ENCODE peak calls at places on chromosomes 4 and X, in eight cellular contexts. H is GM23248, R is BJ, Y is neuronal stem cell, M is epithelial cell of proximal tubule, X is psoas muscle, J is spleen, S is AG09309. Q is an unnamed sample.

GRCh38 chr4:61555789-61556188 is 355.7 kb downstream of the ADGRL3 start:
- DNase-seq in R (no peak), H (no peak), X (no peak), Y (no peak), J (no peak), M (no peak), S (no peak), Q (peak; percentile 90)

GRCh38 chrX:30039768-30040167 is 175.6 kb upstream of the MAGEB2 start:
- DNase-seq in R (peak; percentile 22), S (no peak), M (no peak), J (no peak), H (no peak), X (no peak), Y (no peak), Q (peak; percentile 7)

GRCh38 chr4:184416913-184417734 is 57.2 kb downstream of the IRF2 start:
- DNase-seq in R (no peak), X (no peak), S (no peak), M (no peak), Y (no peak), J (no peak), H (peak; percentile 49), Q (peak; percentile 28)

GRCh38 chr4:25938251-25939186 is 24.5 kb downstream of the SMIM20 start:
- DNase-seq in S (peak; percentile 52), R (no peak), X (peak; percentile 71), J (no peak), H (peak; percentile 94), Y (no peak), M (peak; percentile 35), Q (peak; percentile 65)

GRCh38 chr4:174260099-174260498 is 23.4 kb downstream of the FBXO8 start:
- DNase-seq in H (peak; percentile 75), R (peak; percentile 20), J (no peak), X (no peak), Y (no peak), M (peak; percentile 73), S (peak; percentile 39), Q (no peak)

GRCh38 chr4:71713611-71714203 is 70.2 kb downstream of the GC start:
- DNase-seq in S (peak; percentile 46), H (peak; percentile 84), R (no peak), M (peak; percentile 15), J (no peak), X (no peak), Y (no peak), Q (peak; percentile 83)

GRCh38 chrX:136752796-136753195 is 27.9 kb downstream of the ARHGEF6 start:
- DNase-seq in Y (no peak), J (no peak), R (no peak), X (peak; percentile 21), H (peak; percentile 69), S (no peak), M (peak; percentile 26), Q (no peak)

GRCh38 chrX:68710870-68711576 is 63.6 kb downstream of the STARD8 start:
- DNase-seq in X (peak; percentile 28), S (peak; percentile 18), R (no peak), M (no peak), Y (no peak), J (peak; percentile 6), H (peak; percentile 60), Q (peak; percentile 69)

GRCh38 chr4:52843958-52844357 is 18.2 kb upstream of the RASL11B start:
- DNase-seq in J (no peak), S (no peak), H (no peak), X (no peak), M (no peak), Y (no peak), R (no peak), Q (no peak)

GRCh38 chr4:6032249-6033244 is 14.3 kb upstream of the C4orf50 start:
- DNase-seq in S (no peak), H (no peak), R (no peak), M (peak; percentile 81), J (no peak), X (no peak), Y (no peak), Q (no peak)

GRCh38 chr4:86926428-86927086 is 8.3 kb upstream of the AFF1 start:
- DNase-seq in S (no peak), X (no peak), R (no peak), M (no peak), Y (no peak), J (no peak), H (no peak), Q (no peak)

GRCh38 chr4:140130677-140131076 is 23.3 kb downstream of the MAML3 start:
- DNase-seq in J (no peak), H (peak; percentile 93), M (no peak), S (no peak), X (no peak), Y (no peak), R (no peak), Q (no peak)

GRCh38 chrX:118883994-118884393 is 60.4 kb downstream of the ZCCHC12 start:
- DNase-seq in X (no peak), R (no peak), S (no peak), M (no peak), H (no peak), Y (no peak), J (no peak), Q (no peak)

GRCh38 chr4:48370260-48371134 is 29.2 kb downstream of the SLAIN2 start:
- DNase-seq in M (no peak), S (no peak), R (no peak), J (no peak), Y (no peak), X (no peak), H (no peak), Q (no peak)

GRCh38 chr4:141346144-141346543 is 125.4 kb downstream of the ZNF330 start:
- DNase-seq in H (peak; percentile 83), Y (no peak), X (no peak), S (no peak), J (no peak), R (no peak), M (no peak), Q (peak; percentile 78)

GRCh38 chr4:107896158-107896645 is 35.1 kb upstream of the CYP2U1 start:
- DNase-seq in S (peak; percentile 95), R (peak; percentile 88), M (peak; percentile 98), J (no peak), X (no peak), Y (no peak), H (peak; percentile 91), Q (peak; percentile 90)

GRCh38 chrX:22533898-22534297 is 261.2 kb downstream of the CBLL2 start:
- DNase-seq in J (no peak), Y (no peak), R (no peak), M (no peak), H (no peak), X (no peak), S (no peak), Q (peak; percentile 11)

GRCh38 chr4:137819964-137820383 is 287.7 kb upstream of the PCDH18 start:
- DNase-seq in H (peak; percentile 64), S (peak; percentile 17), R (no peak), X (no peak), M (peak; percentile 22), J (no peak), Y (peak; percentile 20), Q (peak; percentile 79)

GRCh38 chrX:107629533-107629909 is 1.2 kb downstream of the PRPS1 start:
- DNase-seq in Y (no peak), H (peak; percentile 63), S (no peak), J (no peak), X (no peak), R (no peak), M (no peak), Q (peak; percentile 42)

GRCh38 chr4:41119867-41120295 is 94.5 kb downstream of the APBB2 start:
- DNase-seq in S (no peak), J (no peak), H (no peak), M (no peak), X (peak; percentile 31), Y (no peak), R (no peak), Q (no peak)
- H3K4me3 ChIP-seq in S (no peak overlapping the region), J (no peak overlapping the region), H (no peak overlapping the region), M (no peak overlapping the region), X (peak overlapping the region; percentile 42), Y (no peak overlapping the region), R (no peak overlapping the region), Q (no peak overlapping the region)

GRCh38 chr4:112280657-112281056 is 5.0 kb downstream of the TIFA start:
- DNase-seq in S (no peak), J (no peak), H (no peak), R (no peak), Y (no peak), M (no peak), X (no peak), Q (no peak)

GRCh38 chr4:112279882-112280315 is 5.8 kb downstream of the TIFA start:
- DNase-seq in Y (no peak), X (no peak), M (no peak), S (no peak), H (no peak), R (no peak), J (no peak), Q (peak; percentile 23)

GRCh38 chr4:112284166-112284565 is 1.5 kb downstream of the TIFA start:
- DNase-seq in S (no peak), H (peak; percentile 52), Y (no peak), X (no peak), R (no peak), M (no peak), J (no peak), Q (peak; percentile 22)

GRCh38 chr4:112284662-112285411 is 867 bp downstream of the TIFA start:
- DNase-seq in M (no peak), Y (no peak), J (peak; percentile 84), H (peak; percentile 50), R (no peak), S (no peak), X (no peak), Q (peak; percentile 60)

GRCh38 chr4:112282860-112283667 is 2.6 kb downstream of the TIFA start:
- DNase-seq in Y (no peak), H (no peak), M (no peak), X (no peak), S (no peak), R (no peak), J (no peak), Q (no peak)
- H3K4me3 ChIP-seq in Y (no peak overlapping the region), H (peak overlapping the region; percentile 89), M (no peak overlapping the region), X (no peak overlapping the region), S (no peak overlapping the region), R (no peak overlapping the region), J (no peak overlapping the region), Q (no peak overlapping the region)

GRCh38 chrX:77446029-77446585 is 1.1 kb upstream of the FGF16 start:
- DNase-seq in J (no peak), Y (no peak), M (no peak), R (no peak), X (no peak), S (no peak), H (no peak), Q (no peak)
- H3K4me3 ChIP-seq in J (peak overlapping the region; percentile 23), Y (peak overlapping the region; percentile 39), M (peak overlapping the region; percentile 50), R (peak overlapping the region; percentile 25), X (peak overlapping the region; percentile 50), S (peak overlapping the region; percentile 17), H (peak overlapping the region; percentile 48), Q (peak overlapping the region; percentile 40)

GRCh38 chr4:23485793-23486192 is 404.1 kb downstream of the PPARGC1A start:
- DNase-seq in Y (no peak), M (no peak), H (no peak), X (no peak), S (no peak), R (no peak), J (no peak), Q (peak; percentile 67)

GRCh38 chr4:23483320-23483958 is 406.4 kb downstream of the PPARGC1A start:
- DNase-seq in J (no peak), M (no peak), R (no peak), S (no peak), Y (no peak), X (no peak), H (no peak), Q (peak; percentile 33)

DNA sequence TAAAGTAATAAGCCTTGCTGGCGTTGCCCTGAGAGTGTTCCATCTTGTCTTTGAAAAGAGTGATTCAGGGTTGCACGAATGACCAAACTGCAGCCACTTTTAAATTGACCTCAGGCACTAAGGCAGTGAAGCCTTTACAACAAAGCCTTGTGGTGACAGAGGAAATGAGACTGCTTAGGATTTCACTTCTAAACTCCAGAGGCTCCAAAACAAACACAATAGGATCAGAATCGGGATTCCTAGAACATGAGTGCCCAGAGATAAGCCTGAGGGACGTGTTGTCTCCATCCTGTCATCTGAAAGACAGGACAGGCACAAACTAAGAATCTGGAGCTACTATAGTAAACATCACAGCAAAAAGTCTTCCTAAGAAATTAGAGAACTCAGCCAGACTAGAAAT is 405.2 kb downstream of the PPARGC1A start:
- DNase-seq in M (no peak), X (no peak), R (no peak), H (no peak), S (no peak), J (no peak), Y (no peak), Q (peak; percentile 16)
- H3K4me3 ChIP-seq in M (no peak overlapping the region), X (no peak overlapping the region), R (no peak overlapping the region), H (no peak overlapping the region), S (no peak overlapping the region), J (no peak overlapping the region), Y (no peak overlapping the region), Q (no peak overlapping the region)

Q was measured in cardiac muscle cell.